ENCODE peak calls at places on chromosomes 12 and 14, in nine cellular contexts. J is fibroblast of mammary gland, W is HT1080, I is kidney tubule cell, C is AG04450, S is Caki2, D is iPS-NIHi11, G is bronchial epithelial cell, B is sciatic nerve. V is an unnamed sample.

GRCh38 chr12:6535960-6536847 is 1.9 kb downstream of the GAPDH start:
- DNase-seq in D (no peak), C (no peak), W (peak; percentile 21), G (no peak), S (peak; percentile 35), I (peak; percentile 33), J (no peak), B (no peak), V (peak; percentile 78)

GRCh38 chr12:109087250-109087649 is 6.0 kb downstream of the ALKBH2 start:
- DNase-seq in D (no peak), B (no peak), I (peak; percentile 17), C (no peak), W (no peak), J (no peak), S (no peak), G (no peak), V (no peak)

GRCh38 chr12:91958816-91959215 is 186.8 kb downstream of the BTG1 start:
- DNase-seq in C (peak; percentile 54), G (peak; percentile 71), W (peak; percentile 61), B (no peak), I (peak; percentile 93), J (peak; percentile 70), S (peak; percentile 10), D (no peak), V (no peak)

GRCh38 chr12:113912761-113913295 is 53.3 kb downstream of the RBM19 start:
- DNase-seq in D (peak; percentile 90), J (peak; percentile 69), W (peak; percentile 61), S (peak; percentile 32), C (peak; percentile 51), G (peak; percentile 65), I (peak; percentile 71), B (peak; percentile 82), V (no peak)

GRCh38 chr14:24999157-24999556 is 50.8 kb downstream of the STXBP6 start:
- DNase-seq in I (no peak), W (no peak), J (no peak), S (no peak), D (no peak), B (no peak), G (no peak), C (no peak), V (no peak)

GRCh38 chr12:49792181-49792970 is 35.8 kb downstream of the NCKAP5L start:
- DNase-seq in S (no peak), C (no peak), W (no peak), D (no peak), B (no peak), G (no peak), I (no peak), J (no peak), V (peak; percentile 81)

GRCh38 chr14:102729825-102730224 is 47.4 kb upstream of the TRAF3 start:
- DNase-seq in G (no peak), I (no peak), J (no peak), C (no peak), B (no peak), D (no peak), W (no peak), S (no peak), V (peak; percentile 12)

GRCh38 chr12:113292547-113292946 is 42.4 kb downstream of the SLC8B1 start:
- DNase-seq in J (no peak), I (no peak), G (no peak), D (no peak), W (no peak), C (no peak), S (no peak), B (no peak), V (no peak)

GRCh38 chr12:102343361-102344121 is 136.8 kb downstream of the IGF1 start:
- DNase-seq in C (no peak), D (peak; percentile 11), S (no peak), W (peak; percentile 10), G (peak; percentile 71), B (no peak), I (peak; percentile 23), J (peak; percentile 28), V (no peak)

GRCh38 chr12:52788111-52788875 is 7.6 kb downstream of the KRT3 start:
- DNase-seq in W (no peak), S (no peak), C (no peak), D (no peak), B (no peak), J (no peak), I (no peak), G (no peak), V (peak; percentile 40)

GRCh38 chr14:100540141-100540925 is 46.9 kb downstream of the BEGAIN start:
- DNase-seq in S (no peak), J (no peak), D (peak; percentile 75), I (no peak), B (peak; percentile 55), C (no peak), G (no peak), W (peak; percentile 54), V (peak; percentile 63)

GRCh38 chr12:33721561-33721960 is 281.9 kb upstream of the SYT10 start:
- DNase-seq in S (no peak), I (no peak), W (no peak), G (peak; percentile 3), J (no peak), C (no peak), D (no peak), B (no peak), V (no peak)

GRCh38 chr12:29991924-29992323 is 208.2 kb upstream of the TMTC1 start:
- DNase-seq in J (peak; percentile 12), I (no peak), W (peak; percentile 7), G (no peak), C (no peak), B (no peak), S (no peak), D (no peak), V (no peak)

GRCh38 chr12:15650399-15651128 is 138.6 kb downstream of the EPS8 start:
- DNase-seq in D (peak; percentile 16), S (no peak), J (no peak), C (no peak), I (no peak), G (no peak), W (no peak), B (no peak), V (no peak)

GRCh38 chr12:22361785-22362184 is 27.3 kb upstream of the ST8SIA1 start:
- DNase-seq in D (peak; percentile 17), C (no peak), W (peak; percentile 12), S (no peak), I (no peak), J (no peak), G (no peak), B (no peak), V (no peak)

GRCh38 chr14:73567951-73568885 is 795 bp upstream of the ACOT2 start:
- DNase-seq in G (peak; percentile 17), B (no peak), S (no peak), J (peak; percentile 61), D (no peak), C (no peak), W (no peak), I (peak; percentile 60), V (no peak)

GRCh38 chr14:91649930-91650329 is 82.0 kb downstream of the CATSPERB start:
- DNase-seq in C (no peak), J (peak; percentile 71), S (no peak), G (peak; percentile 60), W (no peak), I (peak; percentile 47), B (no peak), D (peak; percentile 29), V (no peak)

GRCh38 chr12:22709292-22709691 is 84.3 kb downstream of the ETNK1 start:
- DNase-seq in S (no peak), B (no peak), I (peak; percentile 46), J (peak; percentile 49), W (peak; percentile 29), C (no peak), G (peak; percentile 35), D (peak; percentile 61), V (no peak)

GRCh38 chr12:63098851-63099250 is 52.1 kb downstream of the AVPR1A start:
- DNase-seq in J (no peak), C (no peak), D (peak; percentile 29), G (no peak), S (peak; percentile 13), B (no peak), I (peak; percentile 19), W (no peak), V (no peak)